ENCODE peak calls at places on chromosomes 11 and 22, in nine cellular contexts. F is GM12891, D is prostate gland, V is lower leg skin, C is tibial nerve, Y is sigmoid colon, Q is adrenal gland, L is right lobe of liver, X is esophagus squamous epithelium. B is an unnamed sample.

GRCh38 chr22:39872548-39872947 is 21.0 kb downstream of the ENTHD1 start:
- DNase-seq in C (no peak), X (no peak), L (no peak), Y (no peak), V (no peak), D (no peak), F (no peak), Q (no peak), B (no peak)

GRCh38 chr11:129440028-129440630 is 64.5 kb downstream of the BARX2 start:
- DNase-seq in D (peak; percentile 27), V (no peak), L (no peak), X (no peak), F (no peak), Y (no peak), Q (no peak), C (no peak), B (no peak)

GRCh38 chr11:61532136-61533038 is 23.8 kb downstream of the LRRC10B start:
- DNase-seq in C (no peak), F (peak; percentile 85), V (no peak), D (no peak), L (peak; percentile 68), X (no peak), Y (no peak), Q (peak; percentile 38), B (peak; percentile 59)

GRCh38 chr22:49551897-49552659 is 275.6 kb downstream of the BRD1 start:
- DNase-seq in C (no peak), Q (no peak), D (no peak), F (no peak), V (no peak), Y (peak; percentile 24), L (peak; percentile 25), X (no peak), B (no peak)

GRCh38 chr11:75760710-75761493 is 7.7 kb upstream of the DGAT2 start:
- DNase-seq in Q (no peak), F (no peak), Y (no peak), X (no peak), C (no peak), L (no peak), V (no peak), D (no peak), B (no peak)

GRCh38 chr11:65445604-65446445 is 23.2 kb downstream of the NEAT1 start:
- DNase-seq in C (peak; percentile 17), Y (peak; percentile 76), Q (peak; percentile 60), F (no peak), X (no peak), L (peak; percentile 69), D (no peak), V (no peak), B (no peak)

GRCh38 chr22:39623603-39624500 is 53.3 kb downstream of the CACNA1I start:
- DNase-seq in L (no peak), X (no peak), F (no peak), D (no peak), Y (no peak), C (no peak), Q (no peak), V (no peak), B (peak; percentile 46)

GRCh38 chr11:92822410-92822809 is 147.0 kb upstream of the MTNR1B start:
- DNase-seq in L (no peak), C (no peak), F (no peak), D (no peak), Q (no peak), V (no peak), Y (no peak), X (no peak), B (no peak)

GRCh38 chr22:25942126-25942988 is 200.4 kb downstream of the MYO18B start:
- DNase-seq in C (no peak), V (no peak), F (no peak), L (no peak), D (no peak), Y (no peak), Q (no peak), X (no peak), B (no peak)

GRCh38 chr11:45959851-45960250 is 37.4 kb downstream of the LARGE2 start:
- DNase-seq in C (no peak), L (no peak), X (no peak), Q (no peak), F (no peak), V (no peak), D (no peak), Y (no peak), B (no peak)

DNA sequence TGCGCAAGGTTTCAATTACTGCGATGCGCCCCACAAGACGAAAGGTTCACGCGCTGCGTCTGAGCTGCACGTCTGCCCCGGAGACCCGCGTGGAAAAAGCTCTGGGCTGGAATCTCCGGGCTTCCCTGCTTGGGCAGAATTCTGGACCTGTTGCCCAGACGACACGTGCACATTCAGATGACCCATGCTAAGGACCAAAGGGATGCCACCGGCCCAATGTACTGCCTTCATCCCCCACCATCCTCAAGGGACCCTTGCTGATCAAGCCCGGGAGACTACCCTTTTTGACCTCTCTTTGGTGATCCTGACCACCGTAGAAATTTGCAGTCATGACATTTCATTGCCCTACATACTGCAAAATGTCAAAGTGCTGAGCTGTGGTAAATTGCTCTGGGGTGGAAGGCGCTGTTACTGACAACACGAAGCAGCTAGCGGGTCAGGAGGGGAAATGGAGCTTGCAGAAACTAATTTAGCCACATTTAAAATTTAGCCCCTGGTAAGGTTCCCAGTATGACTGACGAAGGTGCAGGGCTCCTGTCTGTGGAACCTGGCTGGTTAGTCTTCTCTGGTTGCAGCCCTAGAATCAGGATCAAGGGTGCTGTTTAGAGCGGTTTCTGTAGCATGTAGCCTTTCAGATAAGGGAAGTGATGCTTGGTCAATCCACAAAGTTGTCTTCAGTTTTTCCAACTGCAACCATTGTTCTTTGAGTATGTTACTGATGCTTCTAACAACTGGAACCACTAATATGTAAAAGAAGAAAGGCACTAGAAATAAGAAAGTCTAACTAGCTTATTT is 81.9 kb downstream of the PRR5L start:
- DNase-seq in V (no peak), Y (no peak), D (no peak), F (no peak), X (no peak), Q (peak; percentile 15), C (no peak), L (no peak), B (no peak)
- TF ChIP-seq POLR2A in V (no peak), Y (no peak), D (no peak), F (no peak), X (no peak), Q (no peak), C (no peak), L (no peak), B (no peak)

DNA sequence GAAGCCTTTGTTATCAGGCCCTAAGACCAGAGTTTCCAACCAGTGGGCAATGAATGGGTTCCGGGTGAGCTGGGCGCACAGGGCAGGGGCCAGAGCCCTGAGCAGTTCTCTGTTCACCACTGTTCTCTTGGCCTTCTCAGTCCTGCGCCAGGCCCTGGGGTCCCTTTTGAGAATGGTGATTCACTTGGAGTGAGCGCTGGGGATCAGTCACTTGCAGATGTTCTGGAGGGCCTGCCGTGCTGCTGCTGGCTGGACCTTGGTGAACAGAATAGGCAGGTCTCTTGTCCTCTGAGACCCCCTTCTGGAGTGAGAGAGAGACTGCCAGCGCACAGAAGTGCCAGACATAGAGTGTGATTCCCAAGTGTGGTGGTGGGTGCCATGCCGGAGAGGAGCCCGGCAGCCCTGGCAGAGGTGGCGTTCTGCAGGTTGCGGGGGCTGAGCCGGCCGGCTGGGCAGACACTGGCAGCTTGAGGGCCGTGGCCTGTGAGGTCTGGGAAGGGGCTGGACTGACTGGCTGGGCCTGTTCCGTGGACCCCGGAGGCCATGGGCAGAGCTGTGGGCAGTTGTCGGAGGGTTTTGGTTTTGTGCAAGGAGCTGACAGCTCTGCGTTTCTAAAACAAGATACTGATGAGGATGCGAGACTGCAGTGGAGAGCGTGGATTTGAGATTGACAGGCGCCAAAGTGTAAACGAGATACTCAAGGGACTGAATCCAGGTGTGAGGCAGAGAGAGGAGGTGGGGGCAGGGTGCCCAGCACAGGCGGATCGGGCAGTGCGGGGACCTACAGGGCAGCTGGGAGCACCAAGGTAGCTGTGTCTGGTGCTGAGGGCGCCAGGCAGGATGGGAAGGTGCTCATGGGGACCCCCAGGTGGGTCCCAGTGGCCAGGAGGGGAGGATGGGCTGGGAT is 12.3 kb downstream of the TPCN2 start:
- DNase-seq in X (no peak), V (no peak), C (no peak), D (no peak), Q (no peak), L (no peak), F (no peak), Y (no peak), B (no peak)
- TF ChIP-seq POLR2A in X (no peak), V (no peak), C (no peak), D (no peak), Q (no peak), L (no peak), F (no peak), Y (no peak), B (no peak)

GRCh38 chr11:123055132-123055924 is 6.6 kb downstream of the HSPA8 start:
- DNase-seq in C (no peak), V (no peak), X (no peak), Q (no peak), L (no peak), Y (no peak), D (no peak), F (no peak), B (no peak)

GRCh38 chr11:123054301-123055065 is 7.5 kb downstream of the HSPA8 start:
- DNase-seq in D (peak; percentile 44), Q (no peak), Y (no peak), X (no peak), C (no peak), F (peak; percentile 33), L (no peak), V (no peak), B (peak; percentile 80)

GRCh38 chr11:123057604-123058305 is 4.2 kb downstream of the HSPA8 start:
- DNase-seq in V (no peak), Q (no peak), X (no peak), D (no peak), F (no peak), C (no peak), L (no peak), Y (no peak), B (no peak)

GRCh38 chr11:123060265-123061000 is 1.5 kb downstream of the HSPA8 start:
- DNase-seq in L (no peak), Q (no peak), D (no peak), X (no peak), C (no peak), V (no peak), Y (no peak), F (no peak), B (peak; percentile 32)

GRCh38 chr11:123056835-123057491 is 5.0 kb downstream of the HSPA8 start:
- DNase-seq in L (no peak), F (no peak), D (no peak), C (no peak), V (no peak), Y (no peak), Q (no peak), X (no peak), B (no peak)
- TF ChIP-seq POLR2A in L (no peak), F (peak; percentile 20), D (no peak), C (no peak), V (no peak), Y (no peak), Q (no peak), X (no peak), B (peak; percentile 35)

GRCh38 chr11:131737357-131737756 is 366.9 kb downstream of the NTM start:
- DNase-seq in X (no peak), C (no peak), F (no peak), L (no peak), V (no peak), Y (no peak), Q (no peak), D (no peak), B (no peak)

GRCh38 chr11:131744847-131745246 is 374.4 kb downstream of the NTM start:
- DNase-seq in V (no peak), F (no peak), L (no peak), Y (no peak), X (no peak), C (no peak), Q (no peak), D (no peak), B (no peak)

GRCh38 chr11:131734871-131735270 is 364.5 kb downstream of the NTM start:
- DNase-seq in Y (no peak), V (no peak), L (no peak), D (no peak), C (no peak), X (no peak), Q (no peak), F (no peak), B (no peak)

GRCh38 chr11:131739243-131739882 is 368.9 kb downstream of the NTM start:
- DNase-seq in L (no peak), C (no peak), X (no peak), V (no peak), F (no peak), Y (no peak), Q (no peak), D (no peak), B (no peak)
- TF ChIP-seq POLR2A in L (no peak), C (no peak), X (no peak), V (no peak), F (no peak), Y (no peak), Q (no peak), D (no peak), B (no peak)

B was measured in erythroblast.